ENCODE peak calls at places on chromosomes 5 and 9, in five cellular contexts. R, D, S, T and A are unnamed samples.

GRCh38 chr9:92668746-92669526 is 995 bp downstream of the IPPK start:
- DNase-seq in R (peak), T (peak), S (peak), D (peak), A (peak)

GRCh38 chr5:90767710-90768109 is 209.1 kb downstream of the ADGRV1 start:
- DNase-seq in T (no peak), D (no peak), S (no peak), R (no peak), A (no peak)

GRCh38 chr9:90290716-90291485 is 351.7 kb downstream of the DIRAS2 start:
- DNase-seq in R (no peak), T (no peak), S (no peak), D (no peak), A (no peak)

GRCh38 chr5:17019324-17019723 is 83.2 kb upstream of the MYO10 start:
- DNase-seq in S (no peak), D (no peak), T (peak), R (no peak), A (no peak)

GRCh38 chr9:76912631-76913275 is 6.8 kb upstream of the PRUNE2 start:
- DNase-seq in R (no peak), S (no peak), D (no peak), T (no peak), A (no peak)

GRCh38 chr5:106875591-106876297 is 795.0 kb downstream of the EFNA5 start:
- DNase-seq in R (no peak), D (no peak), S (no peak), T (peak), A (no peak)

GRCh38 chr5:135465391-135466122 is 13.4 kb upstream of the TIFAB start:
- DNase-seq in R (no peak), T (no peak), S (no peak), D (no peak), A (no peak)

GRCh38 chr9:121577201-121577600 is 74.2 kb upstream of the DAB2IP start:
- DNase-seq in D (no peak), S (no peak), T (no peak), R (no peak), A (no peak)

GRCh38 chr9:121281614-121282291 is 13.8 kb downstream of the GSN start:
- DNase-seq in S (no peak), T (peak), D (no peak), R (peak), A (peak)

GRCh38 chr5:172806897-172807672 is 27.0 kb upstream of the ERGIC1 start:
- DNase-seq in S (peak), R (peak), T (peak), D (peak), A (peak)

GRCh38 chr9:35718726-35719511 is 13.1 kb downstream of the TLN1 start:
- DNase-seq in T (no peak), D (no peak), S (no peak), R (no peak), A (no peak)